ENCODE peak calls at places on chromosomes 16 and 17, in eight cellular contexts. J, G, D, L, R, E, O and Y are unnamed samples.

GRCh38 chr16:31216552-31217530 is at the start of gene PYDC1:
- DNase-seq in R (no peak), J (no peak), L (no peak), O (no peak), E (no peak), D (no peak), G (peak), Y (no peak)

GRCh38 chr16:56354016-56354415 is 71.3 kb downstream of the AMFR start:
- DNase-seq in E (no peak), O (no peak), G (no peak), J (no peak), L (no peak), D (no peak), R (no peak), Y (no peak)

GRCh38 chr16:89022051-89022836 is 45.2 kb upstream of the CBFA2T3 start:
- DNase-seq in J (no peak), D (no peak), R (no peak), E (no peak), L (no peak), G (no peak), O (no peak), Y (no peak)

GRCh38 chr16:26905336-26905735 is 161.4 kb upstream of the C16orf82 start:
- DNase-seq in E (no peak), O (no peak), R (no peak), G (no peak), D (no peak), L (no peak), J (peak), Y (no peak)

GRCh38 chr17:78669975-78670518 is 92.9 kb upstream of the DNAH17 start:
- DNase-seq in E (no peak), J (no peak), O (no peak), D (no peak), R (no peak), G (no peak), L (no peak), Y (no peak)

GRCh38 chr17:80069886-80070177 is 31.5 kb upstream of the GAA start:
- DNase-seq in R (no peak), O (no peak), D (no peak), E (no peak), L (no peak), G (no peak), J (no peak), Y (no peak)

GRCh38 chr16:49274936-49275730 is 6.5 kb downstream of the CBLN1 start:
- DNase-seq in R (no peak), G (no peak), E (no peak), D (no peak), L (no peak), J (no peak), O (no peak), Y (no peak)

GRCh38 chr16:68645494-68646388 is 631 bp downstream of the CDH3 start:
- DNase-seq in R (no peak), J (no peak), L (no peak), E (no peak), O (no peak), G (peak), D (no peak), Y (no peak)

GRCh38 chr16:83840060-83840617 is 32.4 kb downstream of the HSBP1 start:
- DNase-seq in E (no peak), G (no peak), L (no peak), R (no peak), D (no peak), O (no peak), J (no peak), Y (no peak)

GRCh38 chr17:80938556-80938955 is 53.1 kb upstream of the CHMP6 start:
- DNase-seq in R (no peak), D (no peak), L (no peak), J (no peak), O (no peak), G (no peak), E (peak), Y (no peak)

GRCh38 chr17:70945386-70945785 is 776.1 kb downstream of the KCNJ2 start:
- DNase-seq in O (no peak), R (no peak), E (no peak), L (no peak), G (no peak), D (no peak), J (peak), Y (no peak)

GRCh38 chr17:36616391-36617029 is 15.1 kb downstream of the MRM1 start:
- DNase-seq in E (no peak), J (no peak), D (no peak), R (no peak), O (no peak), L (no peak), G (no peak), Y (no peak)

GRCh38 chr16:3859875-3860274 is 20.6 kb downstream of the CREBBP start:
- DNase-seq in O (no peak), R (no peak), G (no peak), L (no peak), J (no peak), E (no peak), D (no peak), Y (no peak)

GRCh38 chr16:73149329-73149728 is 101.4 kb upstream of the ZFHX3 start:
- DNase-seq in G (no peak), O (no peak), L (no peak), J (no peak), D (no peak), E (no peak), R (no peak), Y (no peak)

GRCh38 chr16:50261707-50262235 is 4.6 kb upstream of the ADCY7 start:
- DNase-seq in G (peak), L (no peak), R (no peak), O (no peak), E (no peak), J (no peak), D (no peak), Y (no peak)

GRCh38 chr16:51150159-51150893 is 744 bp downstream of the SALL1 start:
- DNase-seq in D (no peak), J (no peak), E (no peak), G (no peak), L (no peak), R (no peak), O (no peak), Y (no peak)

GRCh38 chr16:52993179-52993578 is 59.5 kb downstream of the CHD9NB start:
- DNase-seq in J (no peak), E (no peak), O (no peak), G (no peak), D (no peak), R (no peak), L (no peak), Y (no peak)

GRCh38 chr16:5415123-5415522 is 317.5 kb upstream of the EEF2KMT start:
- DNase-seq in D (no peak), R (no peak), G (no peak), J (no peak), L (no peak), E (no peak), O (no peak), Y (peak)

GRCh38 chr16:13507530-13507929 is 412.4 kb upstream of the ERCC4 start:
- DNase-seq in E (no peak), G (no peak), J (no peak), L (no peak), R (no peak), D (no peak), O (no peak), Y (no peak)

GRCh38 chr17:1413281-1413791 is 13.3 kb upstream of the YWHAE start:
- DNase-seq in O (peak), J (peak), E (no peak), G (peak), R (peak), L (no peak), D (no peak), Y (no peak)

GRCh38 chr16:35687781-35688180 is 2228.4 kb downstream of the TP53TG3F start:
- DNase-seq in R (no peak), E (no peak), G (no peak), O (no peak), L (no peak), D (no peak), J (no peak), Y (no peak)

GRCh38 chr17:46832945-46833839 is 14.7 kb upstream of the WNT3 start:
- DNase-seq in J (peak), O (no peak), D (no peak), E (no peak), R (no peak), G (no peak), L (no peak), Y (no peak)

GRCh38 chr16:84065536-84066132 is 23.0 kb upstream of the SLC38A8 start:
- DNase-seq in J (peak), L (peak), D (no peak), G (peak), R (no peak), E (no peak), O (peak), Y (peak)

GRCh38 chr17:29593546-29594440 is 861 bp downstream of the ANKRD13B start:
- DNase-seq in G (peak), R (peak), J (no peak), D (no peak), L (peak), E (no peak), O (peak), Y (no peak)

GRCh38 chr17:65593870-65594584 is 32.6 kb upstream of the AXIN2 start:
- DNase-seq in L (peak), R (no peak), D (no peak), G (no peak), O (peak), E (peak), J (no peak), Y (no peak)

GRCh38 chr17:57032343-57032742 is 52.7 kb upstream of the AKAP1 start:
- DNase-seq in O (no peak), J (no peak), R (peak), L (no peak), D (no peak), G (peak), E (no peak), Y (no peak)

GRCh38 chr16:21613361-21613760 is 14.0 kb downstream of the METTL9 start:
- DNase-seq in R (no peak), G (no peak), L (no peak), D (no peak), E (no peak), O (no peak), J (no peak), Y (no peak)

GRCh38 chr16:71933913-71934696 is 38.8 kb downstream of the IST1 start:
- DNase-seq in O (peak), R (no peak), L (no peak), J (peak), G (no peak), E (no peak), D (no peak), Y (no peak)

GRCh38 chr17:72158895-72159885 is 38.4 kb downstream of the SOX9 start:
- DNase-seq in L (no peak), G (no peak), D (no peak), J (no peak), R (no peak), O (no peak), E (no peak), Y (no peak)

GRCh38 chr16:19384656-19385055 is 33.0 kb upstream of the TMC5 start:
- DNase-seq in J (no peak), G (no peak), D (no peak), L (no peak), E (no peak), O (no peak), R (no peak), Y (peak)

GRCh38 chr16:81632392-81633146 is 146.5 kb upstream of the PLCG2 start:
- DNase-seq in J (peak), O (peak), L (peak), G (no peak), D (peak), R (no peak), E (peak), Y (peak)